ENCODE peak calls at places on chromosomes 13 and 19, in ten cellular contexts. A is Peyer's patch, D is A549, Q is spleen, R is uterus, V is sigmoid colon, H is lower leg skin, S is H54, W is gastrocnemius medialis, P is esophagus squamous epithelium. N is an unnamed sample.

GRCh38 chr13:33087091-33087490 is 70.9 kb downstream of the KL start:
- DNase-seq in R (no peak), S (no peak), Q (no peak), W (no peak), H (no peak), V (no peak), P (no peak), D (no peak), A (no peak), N (no peak)

GRCh38 chr19:19552811-19553210 is 14.7 kb downstream of the CILP2 start:
- DNase-seq in P (no peak), W (no peak), H (no peak), A (peak), V (no peak), D (peak), R (no peak), S (peak), Q (no peak), N (peak)

GRCh38 chr13:66219493-66219892 is 1010.6 kb downstream of the PCDH9 start:
- DNase-seq in P (no peak), Q (no peak), A (no peak), D (no peak), V (no peak), S (no peak), H (no peak), R (no peak), W (no peak), N (no peak)

GRCh38 chr13:110388141-110388943 is 81.3 kb downstream of the COL4A2 start:
- DNase-seq in Q (no peak), P (no peak), S (no peak), R (peak), W (no peak), V (peak), D (no peak), H (peak), A (no peak), N (no peak)

GRCh38 chr13:99863789-99864626 is 107.6 kb downstream of the ZIC5 start:
- DNase-seq in S (no peak), W (no peak), H (no peak), Q (no peak), D (no peak), A (no peak), P (no peak), R (no peak), V (no peak), N (no peak)

GRCh38 chr13:40933508-40933907 is 85.6 kb downstream of the ELF1 start:
- DNase-seq in D (no peak), A (no peak), Q (no peak), S (no peak), W (no peak), H (no peak), V (no peak), P (no peak), R (no peak), N (no peak)

GRCh38 chr19:5877427-5877826 is 7.1 kb upstream of the FUT5 start:
- DNase-seq in H (no peak), D (no peak), W (no peak), P (no peak), A (no peak), V (no peak), Q (no peak), R (no peak), S (no peak), N (no peak)

GRCh38 chr13:97339019-97339988 is 94.7 kb upstream of the RAP2A start:
- DNase-seq in A (no peak), V (peak), Q (no peak), R (peak), D (peak), P (no peak), S (no peak), H (no peak), W (peak), N (peak)

GRCh38 chr19:46753420-46754155 is 7.3 kb upstream of the STRN4 start:
- DNase-seq in R (peak), Q (peak), W (no peak), P (no peak), V (no peak), H (no peak), A (peak), D (peak), S (no peak), N (peak)

DNA sequence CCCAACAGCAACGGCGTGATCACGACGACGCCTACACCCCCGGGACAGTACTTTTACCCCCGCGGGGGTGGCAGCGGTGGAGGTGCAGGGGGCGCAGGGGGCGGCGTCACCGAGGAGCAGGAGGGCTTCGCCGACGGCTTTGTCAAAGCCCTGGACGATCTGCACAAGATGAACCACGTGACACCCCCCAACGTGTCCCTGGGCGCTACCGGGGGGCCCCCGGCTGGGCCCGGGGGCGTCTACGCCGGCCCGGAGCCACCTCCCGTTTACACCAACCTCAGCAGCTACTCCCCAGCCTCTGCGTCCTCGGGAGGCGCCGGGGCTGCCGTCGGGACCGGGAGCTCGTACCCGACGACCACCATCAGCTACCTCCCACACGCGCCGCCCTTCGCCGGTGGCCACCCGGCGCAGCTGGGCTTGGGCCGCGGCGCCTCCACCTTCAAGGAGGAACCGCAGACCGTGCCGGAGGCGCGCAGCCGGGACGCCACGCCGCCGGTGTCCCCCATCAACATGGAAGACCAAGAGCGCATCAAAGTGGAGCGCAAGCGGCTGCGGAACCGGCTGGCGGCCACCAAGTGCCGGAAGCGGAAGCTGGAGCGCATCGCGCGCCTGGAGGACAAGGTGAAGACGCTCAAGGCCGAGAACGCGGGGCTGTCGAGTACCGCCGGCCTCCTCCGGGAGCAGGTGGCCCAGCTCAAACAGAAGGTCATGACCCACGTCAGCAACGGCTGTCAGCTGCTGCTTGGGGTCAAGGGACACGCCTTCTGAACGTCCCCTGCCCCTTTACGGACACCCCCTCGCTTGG is 964 bp downstream of the JUNB start:
- DNase-seq in H (peak), A (peak), V (peak), W (peak), Q (peak), D (peak), R (peak), S (no peak), P (no peak), N (peak)
- TF ChIP-seq POLR2A in H (no peak), A (peak), V (no peak), W (peak), Q (peak), D (peak), R (no peak), S (no peak), P (no peak), N (no peak)

DNA sequence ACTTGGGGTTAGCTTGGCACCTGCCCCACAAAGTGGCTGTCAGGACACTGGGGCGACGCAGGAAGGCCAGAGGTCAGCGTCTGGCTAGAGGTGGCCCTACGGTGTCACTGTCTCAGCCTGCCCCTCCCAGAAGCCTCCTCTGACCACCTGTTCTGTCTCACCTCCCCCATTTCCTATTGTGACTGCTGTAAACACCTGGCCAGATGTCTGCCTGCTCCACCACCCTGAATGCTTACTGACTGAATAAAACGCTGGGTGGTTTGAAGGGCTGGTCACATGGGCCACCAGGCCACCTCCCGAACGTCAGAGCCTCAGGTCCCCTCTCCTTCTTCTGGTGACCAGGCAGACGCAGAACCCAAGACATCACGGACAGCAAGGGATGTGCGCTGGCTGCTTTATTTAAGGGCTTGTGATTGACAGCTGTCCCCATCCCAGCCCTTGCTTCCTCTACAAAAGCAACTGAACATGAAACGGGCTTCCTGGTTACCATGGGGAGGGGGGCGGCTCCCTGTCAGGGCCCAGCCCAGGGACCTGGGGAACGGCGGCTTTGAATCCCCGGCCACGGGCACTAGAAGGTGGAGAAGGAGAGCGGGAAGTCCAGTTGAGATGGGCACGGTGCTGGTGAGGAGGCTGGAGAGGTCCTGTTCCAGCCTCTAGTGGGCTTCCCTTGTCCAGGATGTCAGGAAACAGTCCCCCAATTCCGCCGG is 6.2 kb downstream of the ELOF1 start:
- DNase-seq in Q (no peak), S (no peak), W (no peak), V (peak), P (no peak), A (no peak), R (no peak), H (no peak), D (no peak), N (no peak)
- TF ChIP-seq POLR2A in Q (no peak), S (no peak), W (no peak), V (no peak), P (no peak), A (no peak), R (no peak), H (no peak), D (no peak), N (no peak)

DNA sequence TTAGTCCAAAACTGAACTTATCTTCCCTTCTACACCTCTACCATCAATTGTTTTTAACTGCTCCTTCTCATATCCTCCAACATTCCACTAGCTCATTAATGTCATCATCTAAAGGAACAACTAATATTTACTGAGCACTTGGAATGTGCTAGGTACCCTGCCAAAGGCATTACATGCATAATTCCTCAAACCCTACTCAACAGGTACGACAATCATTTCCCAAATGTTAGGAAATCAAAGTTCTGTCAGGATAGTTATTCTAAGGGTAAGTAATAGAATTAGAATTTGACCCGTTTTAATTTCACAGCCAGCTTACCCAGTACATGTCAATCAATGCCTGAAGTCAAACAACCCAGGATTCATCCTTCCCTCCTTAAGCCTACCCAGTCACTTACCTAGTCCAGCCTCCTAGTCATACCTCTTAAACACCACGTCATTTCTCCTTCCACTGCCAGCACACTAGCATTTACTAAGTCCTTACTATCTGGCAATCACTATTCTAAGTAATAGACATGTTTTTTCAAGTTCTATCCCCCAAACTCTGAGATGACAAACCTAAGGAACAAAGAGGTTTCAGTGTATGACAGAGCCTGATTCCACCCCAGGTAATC is 2.4 kb downstream of the LNX2 start:
- DNase-seq in H (no peak), R (no peak), W (no peak), S (no peak), A (no peak), D (no peak), P (no peak), Q (no peak), V (no peak), N (no peak)
- TF ChIP-seq POLR2A in H (no peak), R (no peak), W (no peak), S (no peak), A (no peak), D (no peak), P (no peak), Q (no peak), V (no peak), N (no peak)

GRCh38 chr13:75537401-75538365 is at the start of gene COMMD6:
- DNase-seq in R (peak), W (peak), H (peak), P (peak), A (peak), Q (peak), V (peak), D (peak), S (peak), N (peak)
- TF ChIP-seq POLR2A in R (peak), W (peak), H (no peak), P (no peak), A (peak), Q (peak), V (peak), D (peak), S (peak), N (peak)

DNA sequence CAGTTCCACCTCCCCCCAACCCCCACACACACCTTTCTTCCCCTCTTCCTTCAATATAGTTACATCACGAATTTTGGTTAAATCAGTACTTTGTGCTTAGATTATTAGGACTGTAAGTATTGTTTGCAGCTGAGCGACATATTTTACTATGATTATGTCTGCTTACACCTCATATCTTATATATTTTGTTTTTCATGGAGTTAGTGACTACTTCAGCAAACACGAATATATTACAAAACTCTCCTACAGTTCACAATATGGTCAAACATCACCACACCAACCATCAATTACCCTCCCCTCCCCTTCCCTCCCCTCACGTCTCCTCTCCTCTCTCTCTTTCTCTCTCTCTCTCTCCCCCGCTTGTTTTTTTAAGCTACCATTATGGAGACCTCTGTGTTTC is 152.9 kb downstream of the TBC1D4 start:
- DNase-seq in S (no peak), P (no peak), R (no peak), D (no peak), W (no peak), Q (no peak), H (no peak), A (no peak), V (no peak), N (no peak)
- TF ChIP-seq POLR2A in S (no peak), P (no peak), R (no peak), D (no peak), W (no peak), Q (no peak), H (no peak), A (no peak), V (no peak), N (no peak)

GRCh38 chr19:58357798-58358145 is 4.5 kb upstream of the A1BG start:
- DNase-seq in W (no peak), S (no peak), Q (no peak), R (no peak), V (no peak), D (no peak), H (no peak), A (no peak), P (no peak), N (no peak)

GRCh38 chr19:58361900-58362271 is 665 bp downstream of the ZNF497 start:
- DNase-seq in Q (peak), A (no peak), D (peak), R (no peak), V (no peak), W (no peak), S (no peak), P (no peak), H (no peak), N (no peak)

GRCh38 chr19:58364127-58364526 is 1.6 kb upstream of the ZNF497 start:
- DNase-seq in A (no peak), S (no peak), P (no peak), V (no peak), Q (no peak), H (no peak), R (no peak), W (no peak), D (no peak), N (no peak)

GRCh38 chr19:58366576-58367430 is 4.3 kb upstream of the ZNF497 start:
- DNase-seq in W (no peak), H (no peak), V (no peak), A (peak), S (no peak), D (no peak), P (no peak), R (no peak), Q (no peak), N (no peak)

DNA sequence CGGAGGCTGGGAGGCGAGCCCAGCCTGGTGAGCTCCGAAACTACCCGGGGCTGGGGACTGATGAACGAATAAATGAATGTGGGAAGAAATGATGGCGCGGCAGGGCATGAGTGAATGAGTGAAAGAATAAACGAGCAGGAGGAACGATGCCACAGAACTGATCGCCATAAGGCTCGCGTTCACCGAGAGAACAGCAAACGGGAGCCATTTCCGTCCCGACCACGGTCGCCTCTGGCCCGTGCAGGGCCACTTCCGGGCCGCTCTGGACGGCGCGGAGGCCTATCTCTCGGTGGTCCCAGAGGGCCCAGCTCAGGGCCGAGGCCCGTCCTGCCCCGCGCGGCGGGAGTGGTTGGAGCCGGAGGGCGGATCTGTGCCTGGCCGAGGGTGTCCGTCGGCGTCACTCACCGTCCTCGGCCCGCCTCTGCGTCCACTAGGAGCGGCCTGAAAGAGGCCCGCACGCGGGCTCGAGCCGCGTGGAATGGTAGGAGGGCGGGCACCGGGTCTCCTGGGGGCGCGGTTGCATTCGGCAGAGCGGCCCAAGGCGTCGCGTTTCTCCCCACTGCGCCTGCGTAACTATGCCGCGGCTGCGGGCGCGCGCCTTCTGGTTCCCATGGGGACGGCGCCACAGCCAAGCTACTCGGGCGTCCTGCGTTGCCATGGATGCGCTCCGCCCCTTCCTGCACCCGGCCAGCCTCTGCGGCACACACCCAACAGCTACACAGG is at the start of gene ZNF497:
- DNase-seq in D (peak), A (peak), P (peak), V (peak), Q (peak), H (peak), W (peak), S (peak), R (peak), N (peak)
- TF ChIP-seq POLR2A in D (peak), A (no peak), P (no peak), V (peak), Q (peak), H (no peak), W (peak), S (peak), R (no peak), N (peak)

GRCh38 chr19:17747205-17748098 is 3.8 kb upstream of the FCHO1 start:
- DNase-seq in W (peak), S (peak), R (peak), D (peak), V (peak), Q (peak), H (peak), P (peak), A (peak), N (peak)
- TF ChIP-seq POLR2A in W (no peak), S (no peak), R (no peak), D (no peak), V (no peak), Q (no peak), H (no peak), P (no peak), A (no peak), N (no peak)